ENCODE peak calls at places on chromosomes 11 and 22, in seven cellular contexts. B, U, H, Q, M, D and X are unnamed samples. For H3K4me1, the result is how much of the 10 kb centered on the place peaks cover.

GRCh38 chr11:27004103-27004502 is 10.2 kb downstream of the FIBIN start:
- DNase-seq in B (no peak), U (no peak), H (no peak), Q (no peak), M (no peak), D (no peak), X (no peak)

GRCh38 chr22:26579331-26579886 is 10.5 kb downstream of the TPST2 start:
- DNase-seq in B (peak), U (no peak), H (no peak), Q (no peak), M (no peak), D (peak), X (no peak)

GRCh38 chr11:42526366-42526765 is 785.4 kb upstream of the API5 start:
- DNase-seq in B (no peak), U (no peak), H (no peak), Q (no peak), M (peak), D (no peak), X (no peak)

GRCh38 chr22:29765905-29766631 is 739 bp downstream of the ZMAT5 start:
- DNase-seq in B (no peak), U (peak), H (no peak), Q (peak), M (no peak), D (no peak), X (no peak)

GRCh38 chr11:125345706-125346561 is 150.1 kb downstream of the FEZ1 start:
- DNase-seq in B (peak), U (peak), H (peak), Q (peak), M (peak), D (peak), X (peak)

GRCh38 chr11:23866641-23867040 is 630.2 kb upstream of the LUZP2 start:
- DNase-seq in B (no peak), U (peak), H (no peak), Q (no peak), M (no peak), D (no peak), X (no peak)

GRCh38 chr11:9601041-9601875 is 27.8 kb downstream of the WEE1 start:
- DNase-seq in B (peak), U (no peak), H (peak), Q (no peak), M (peak), D (peak), X (peak)

GRCh38 chr11:35971841-35972422 is 28.1 kb downstream of the LDLRAD3 start:
- DNase-seq in B (no peak), U (no peak), H (no peak), Q (no peak), M (no peak), D (no peak), X (no peak)

GRCh38 chr11:48116843-48117242 is 99.8 kb upstream of the OR4B1 start:
- DNase-seq in B (no peak), U (no peak), H (peak), Q (no peak), M (peak), D (no peak), X (peak)

GRCh38 chr11:1836011-1836945 is 1.5 kb downstream of the SYT8 start:
- DNase-seq in B (peak), U (no peak), H (no peak), Q (no peak), M (no peak), D (no peak), X (no peak)

GRCh38 chr11:44600739-44601416 is 35.4 kb downstream of the CD82 start:
- DNase-seq in B (peak), U (no peak), H (peak), Q (no peak), M (peak), D (no peak), X (peak)

GRCh38 chr11:30992513-30992849 is 377.1 kb downstream of the DCDC1 start:
- DNase-seq in B (no peak), U (peak), H (no peak), Q (no peak), M (peak), D (no peak), X (no peak)

GRCh38 chr11:130323452-130324448 is 9.0 kb upstream of the ZBTB44 start:
- DNase-seq in B (no peak), U (no peak), H (peak), Q (no peak), M (no peak), D (no peak), X (no peak)

GRCh38 chr11:103888541-103888951 is 147.9 kb upstream of the DDI1 start:
- DNase-seq in B (no peak), U (no peak), H (no peak), Q (no peak), M (peak), D (no peak), X (no peak)

GRCh38 chr11:102007567-102008437 is 39.4 kb upstream of the CFAP300 start:
- DNase-seq in B (no peak), U (peak), H (peak), Q (no peak), M (peak), D (no peak), X (no peak)

GRCh38 chr11:12222099-12222751 is 111.8 kb downstream of the MICAL2 start:
- DNase-seq in B (no peak), U (no peak), H (peak), Q (peak), M (peak), D (peak), X (peak)

GRCh38 chr11:42066113-42066512 is 606.7 kb upstream of the LRRC4C start:
- DNase-seq in B (peak), U (no peak), H (peak), Q (no peak), M (peak), D (no peak), X (peak)

GRCh38 chr22:39223091-39223710 is 21.6 kb downstream of the PDGFB start:
- DNase-seq in B (peak), U (no peak), H (no peak), Q (no peak), M (no peak), D (no peak), X (no peak)

GRCh38 chr11:11841121-11841604 is 609 bp upstream of the USP47 start:
- DNase-seq in B (no peak), U (peak), H (no peak), Q (peak), M (no peak), D (no peak), X (peak)

GRCh38 chr11:4826425-4826824 is 5.3 kb downstream of the OR51F2 start:
- DNase-seq in B (no peak), U (peak), H (no peak), Q (no peak), M (peak), D (no peak), X (peak)

GRCh38 chr22:37566903-37567798 is 6.9 kb downstream of the CDC42EP1 start:
- DNase-seq in B (peak), U (peak), H (peak), Q (peak), M (peak), D (peak), X (peak)

DNA sequence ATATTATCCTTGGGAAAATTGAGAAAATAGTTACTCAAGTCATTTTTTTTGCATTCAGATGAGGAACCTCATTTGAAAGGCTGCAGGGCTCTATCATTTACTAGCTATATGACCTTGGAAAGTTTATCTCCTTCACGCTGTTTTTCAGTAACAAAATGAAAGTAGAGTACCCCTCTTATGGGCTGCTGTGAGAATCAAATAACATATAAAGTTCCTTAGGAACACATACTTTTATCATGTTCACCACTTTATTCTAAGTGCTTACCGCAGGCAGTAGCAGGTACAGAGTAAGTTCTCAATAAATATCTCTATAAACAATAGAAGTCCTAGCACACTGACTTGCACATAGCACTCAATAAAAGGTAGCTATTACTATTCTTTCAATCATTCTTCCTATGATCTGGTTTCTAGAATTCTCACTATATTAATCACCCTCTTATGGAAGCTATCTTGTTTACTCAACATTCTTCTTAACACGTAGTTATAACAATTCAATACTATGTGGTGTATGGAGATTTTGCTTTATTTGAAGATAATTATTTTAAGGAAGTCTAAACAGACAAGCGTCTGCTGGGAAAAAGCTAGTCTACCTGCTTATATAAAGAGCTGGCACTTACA is 1.9 kb downstream of the C11orf71 start:
- DNase-seq in B (no peak), U (no peak), H (no peak), Q (no peak), M (no peak), D (no peak), X (no peak)
- H3K4me3 ChIP-seq in B (no peak), U (peak), H (peak), Q (no peak), M (no peak), D (no peak), X (no peak)

GRCh38 chr11:70771099-70771885 is 373.0 kb downstream of the CTTN start:
- DNase-seq in B (peak), U (no peak), H (no peak), Q (no peak), M (no peak), D (no peak), X (no peak)

GRCh38 chr11:70769106-70769505 is 370.8 kb downstream of the CTTN start:
- DNase-seq in B (peak), U (no peak), H (no peak), Q (no peak), M (no peak), D (no peak), X (no peak)

GRCh38 chr11:70775386-70775785 is 377.1 kb downstream of the CTTN start:
- DNase-seq in B (peak), U (no peak), H (no peak), Q (no peak), M (no peak), D (no peak), X (no peak)

GRCh38 chr11:70769521-70769920 is 371.2 kb downstream of the CTTN start:
- DNase-seq in B (peak), U (no peak), H (no peak), Q (no peak), M (no peak), D (no peak), X (no peak)

GRCh38 chr11:70772950-70773349 is 374.6 kb downstream of the CTTN start:
- DNase-seq in B (peak), U (no peak), H (no peak), Q (no peak), M (peak), D (no peak), X (no peak)
- H3K4me1 ChIP-seq in B (under half), U (under half), H (under half), Q (under half), M (under half), D (under half), X (under half)

DNA sequence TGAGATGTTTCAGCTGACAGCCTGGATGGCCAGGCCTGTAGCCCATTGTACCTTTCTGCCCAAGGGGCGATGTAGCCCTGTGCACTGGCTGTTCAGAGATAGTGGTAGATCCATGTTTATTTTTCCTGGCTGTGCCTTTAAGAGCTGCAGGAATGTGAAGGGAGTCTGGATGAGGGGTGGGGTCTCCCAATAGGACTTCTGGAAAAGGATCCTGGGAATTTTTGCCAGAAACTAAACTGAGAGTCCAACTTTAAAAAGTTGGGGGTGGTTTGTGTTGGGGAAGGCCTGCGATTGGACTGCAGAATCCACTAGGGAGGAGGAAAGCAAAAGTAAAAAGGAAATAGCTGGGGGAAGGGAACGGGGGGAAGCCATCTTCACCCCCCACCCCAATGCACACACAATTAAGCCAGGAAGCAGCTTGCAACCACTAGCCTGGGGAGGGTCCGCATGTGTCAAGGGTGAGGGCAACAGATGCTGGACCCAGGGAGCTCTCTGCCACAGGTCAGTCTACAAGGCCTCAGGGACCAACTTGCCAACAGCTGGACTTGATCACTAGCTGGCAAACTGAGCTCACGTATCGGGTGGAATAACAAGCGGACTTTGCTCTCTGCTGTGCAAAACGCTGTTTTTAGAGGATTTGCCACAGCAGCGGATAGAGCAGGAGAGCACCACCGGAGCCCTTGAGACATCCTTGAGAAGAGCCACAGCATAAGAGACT is at the start of gene OLFML1:
- DNase-seq in B (no peak), U (peak), H (peak), Q (peak), M (no peak), D (no peak), X (no peak)
- H3K4me3 ChIP-seq in B (peak), U (peak), H (no peak), Q (peak), M (no peak), D (no peak), X (no peak)

GRCh38 chr11:86673055-86673843 is 833 bp upstream of the ME3 start:
- DNase-seq in B (no peak), U (no peak), H (no peak), Q (no peak), M (no peak), D (no peak), X (no peak)

GRCh38 chr11:86672007-86672621 is at the start of gene ME3:
- DNase-seq in B (peak), U (peak), H (peak), Q (peak), M (peak), D (peak), X (no peak)

GRCh38 chr11:86676010-86676409 is 3.6 kb upstream of the ME3 start:
- DNase-seq in B (no peak), U (no peak), H (no peak), Q (no peak), M (no peak), D (no peak), X (no peak)

GRCh38 chr11:86674965-86675364 is 2.5 kb upstream of the ME3 start:
- DNase-seq in B (no peak), U (no peak), H (no peak), Q (no peak), M (no peak), D (no peak), X (no peak)

GRCh38 chr11:86673872-86674750 is 1.7 kb upstream of the ME3 start:
- DNase-seq in B (no peak), U (no peak), H (no peak), Q (no peak), M (no peak), D (no peak), X (no peak)
- H3K4me1 ChIP-seq in B (under half), U (under half), H (under half), Q (under half), M (under half), D (under half), X (under half)

GRCh38 chr11:62267050-62267449 is 2.9 kb upstream of the SCGB2A2 start:
- DNase-seq in B (no peak), U (no peak), H (no peak), Q (no peak), M (no peak), D (no peak), X (no peak)

GRCh38 chr11:62266558-62266957 is 3.4 kb upstream of the SCGB2A2 start:
- DNase-seq in B (no peak), U (no peak), H (no peak), Q (no peak), M (no peak), D (no peak), X (no peak)

GRCh38 chr11:62267576-62267975 is 2.4 kb upstream of the SCGB2A2 start:
- DNase-seq in B (no peak), U (no peak), H (no peak), Q (no peak), M (no peak), D (no peak), X (no peak)

GRCh38 chr11:62260261-62260953 is 9.6 kb upstream of the SCGB2A2 start:
- DNase-seq in B (no peak), U (no peak), H (no peak), Q (no peak), M (peak), D (no peak), X (no peak)

DNA sequence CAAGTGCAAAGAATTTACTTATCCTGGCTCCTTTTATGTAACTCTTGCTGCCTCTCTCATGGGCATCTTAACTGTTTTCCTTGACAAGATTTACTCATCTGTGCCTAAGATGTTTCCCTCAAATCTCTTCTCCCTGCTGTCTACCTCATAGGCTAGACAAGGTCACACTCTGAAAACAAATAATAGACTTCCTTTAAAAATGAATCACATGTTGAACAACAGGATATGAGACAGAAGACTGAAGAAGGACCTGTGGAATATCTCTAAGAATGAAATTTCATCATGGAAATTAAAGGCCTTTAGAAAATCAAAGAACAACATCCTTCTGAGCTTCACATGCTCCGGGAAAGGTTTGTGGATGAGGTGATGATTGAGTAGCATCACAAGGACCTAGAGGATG is 6.0 kb upstream of the SCGB2A2 start:
- DNase-seq in B (no peak), U (no peak), H (no peak), Q (no peak), M (no peak), D (no peak), X (no peak)
- H3K4me3 ChIP-seq in B (no peak), U (no peak), H (no peak), Q (no peak), M (no peak), D (no peak), X (no peak)